ENCODE peak calls at places on chromosome 4, in five cellular contexts. D is GM13977, J is nucleus accumbens, K is H54, V is NCI-H446 treated with DMSO at 0.1 percent for 48 hours. E is an unnamed sample.

GRCh38 chr4:4457803-4458550 is 71.1 kb downstream of the NSG1 start:
- DNase-seq in J (no peak), K (peak), V (no peak), D (no peak), E (no peak)

GRCh38 chr4:651884-652642 is 22.0 kb downstream of the ATP5ME start:
- DNase-seq in J (no peak), D (no peak), V (no peak), K (no peak), E (no peak)

GRCh38 chr4:127574643-127575042 is 58.1 kb upstream of the INTU start:
- DNase-seq in V (no peak), J (no peak), D (no peak), K (no peak), E (no peak)

GRCh38 chr4:137659431-137659830 is 127.1 kb upstream of the PCDH18 start:
- DNase-seq in J (no peak), D (no peak), V (no peak), K (no peak), E (no peak)

GRCh38 chr4:122701965-122702364 is 30.5 kb upstream of the BBS12 start:
- DNase-seq in D (no peak), V (no peak), J (no peak), K (no peak), E (no peak)

GRCh38 chr4:65635051-65635821 is 35.1 kb downstream of the EPHA5 start:
- DNase-seq in J (no peak), V (no peak), K (no peak), D (no peak), E (no peak)

GRCh38 chr4:25861951-25862410 is 807 bp downstream of the SEL1L3 start:
- DNase-seq in D (peak), V (no peak), J (no peak), K (peak), E (peak)

GRCh38 chr4:2734618-2735017 is 21.5 kb downstream of the TNIP2 start:
- DNase-seq in J (no peak), D (no peak), V (no peak), K (no peak), E (peak)

GRCh38 chr4:139030614-139031235 is 15.1 kb downstream of the NOCT start:
- DNase-seq in J (peak), D (peak), V (peak), K (peak), E (peak)